ENCODE peak calls at places on chromosomes 6 and 20, in four cellular contexts. L is effector memory CD4-positive, alpha-beta T cell; B is tibial artery; J is IMR-90. O is an unnamed sample.

GRCh38 chr6:41424370-41425058 is 89.1 kb downstream of the NCR2 start:
- DNase-seq in L (peak), B (peak), J (peak), O (peak)

GRCh38 chr6:98787961-98788360 is 46.4 kb upstream of the POU3F2 start:
- DNase-seq in L (no peak), B (no peak), J (no peak), O (no peak)

GRCh38 chr6:15922510-15923307 is 206.2 kb upstream of the MYLIP start:
- DNase-seq in L (no peak), B (peak), J (no peak), O (no peak)

GRCh38 chr6:111900731-111901130 is 27.5 kb upstream of the FYN start:
- DNase-seq in L (no peak), B (no peak), J (no peak), O (no peak)

GRCh38 chr20:62370807-62371587 is 3.9 kb upstream of the LAMA5 start:
- DNase-seq in L (no peak), B (no peak), J (no peak), O (no peak)

GRCh38 chr20:10524643-10525042 is 89.5 kb downstream of the SLX4IP start:
- DNase-seq in L (no peak), B (no peak), J (no peak), O (no peak)

GRCh38 chr6:33686981-33687975 is 24.2 kb downstream of the UQCC2 start:
- DNase-seq in L (no peak), B (no peak), J (no peak), O (no peak)

GRCh38 chr6:64497634-64498033 is 862.0 kb downstream of the PHF3 start:
- DNase-seq in L (no peak), B (no peak), J (no peak), O (no peak)

GRCh38 chr20:34110025-34111013 is 1.7 kb downstream of the EIF2S2 start:
- DNase-seq in L (no peak), B (no peak), J (peak), O (no peak)

GRCh38 chr20:45407067-45407745 is 883 bp upstream of the DBNDD2 start:
- DNase-seq in L (no peak), B (peak), J (no peak), O (peak)

GRCh38 chr6:3571836-3572235 is 115.0 kb upstream of the SLC22A23 start:
- DNase-seq in L (no peak), B (no peak), J (no peak), O (no peak)

GRCh38 chr6:89495961-89496535 is 63.1 kb downstream of the ANKRD6 start:
- DNase-seq in L (no peak), B (no peak), J (no peak), O (no peak)

GRCh38 chr6:1230689-1231605 is 81.0 kb upstream of the FOXQ1 start:
- DNase-seq in L (no peak), B (no peak), J (no peak), O (no peak)

GRCh38 chr20:63807654-63808053 is 23.4 kb downstream of the ZBTB46 start:
- DNase-seq in L (no peak), B (no peak), J (no peak), O (no peak)

GRCh38 chr20:25439328-25439727 is 31.9 kb downstream of the GINS1 start:
- DNase-seq in L (no peak), B (no peak), J (no peak), O (no peak)

GRCh38 chr6:42505377-42505702 is 53.6 kb upstream of the TRERF1 start:
- DNase-seq in L (no peak), B (no peak), J (peak), O (no peak)

GRCh38 chr6:38302081-38302480 is 337.6 kb downstream of the BTBD9 start:
- DNase-seq in L (no peak), B (no peak), J (peak), O (no peak)

GRCh38 chr6:131377112-131377511 is 195.9 kb upstream of the ARG1 start:
- DNase-seq in L (no peak), B (no peak), J (no peak), O (no peak)

GRCh38 chr20:34871320-34871926 is 1.2 kb downstream of the GGT7 start:
- DNase-seq in L (no peak), B (no peak), J (no peak), O (no peak)

GRCh38 chr6:109897025-109897424 is 81.1 kb upstream of the GPR6 start:
- DNase-seq in L (no peak), B (no peak), J (no peak), O (no peak)

GRCh38 chr6:155185544-155185943 is 78.3 kb upstream of the CLDN20 start:
- DNase-seq in L (no peak), B (no peak), J (peak), O (no peak)

GRCh38 chr20:1930165-1930564 is 35.0 kb downstream of the SIRPA start:
- DNase-seq in L (no peak), B (no peak), J (no peak), O (no peak)

GRCh38 chr20:46240065-46240464 is 68.2 kb downstream of the CDH22 start:
- DNase-seq in L (no peak), B (no peak), J (no peak), O (no peak)

GRCh38 chr6:118675225-118675624 is 23.8 kb upstream of the CEP85L start:
- DNase-seq in L (no peak), B (no peak), J (no peak), O (no peak)

GRCh38 chr20:40323411-40323810 is 365.6 kb downstream of the MAFB start:
- DNase-seq in L (no peak), B (no peak), J (no peak), O (no peak)
- H3K4me3 ChIP-seq in L (no peak), B (no peak), J (no peak), O (no peak)

DNA sequence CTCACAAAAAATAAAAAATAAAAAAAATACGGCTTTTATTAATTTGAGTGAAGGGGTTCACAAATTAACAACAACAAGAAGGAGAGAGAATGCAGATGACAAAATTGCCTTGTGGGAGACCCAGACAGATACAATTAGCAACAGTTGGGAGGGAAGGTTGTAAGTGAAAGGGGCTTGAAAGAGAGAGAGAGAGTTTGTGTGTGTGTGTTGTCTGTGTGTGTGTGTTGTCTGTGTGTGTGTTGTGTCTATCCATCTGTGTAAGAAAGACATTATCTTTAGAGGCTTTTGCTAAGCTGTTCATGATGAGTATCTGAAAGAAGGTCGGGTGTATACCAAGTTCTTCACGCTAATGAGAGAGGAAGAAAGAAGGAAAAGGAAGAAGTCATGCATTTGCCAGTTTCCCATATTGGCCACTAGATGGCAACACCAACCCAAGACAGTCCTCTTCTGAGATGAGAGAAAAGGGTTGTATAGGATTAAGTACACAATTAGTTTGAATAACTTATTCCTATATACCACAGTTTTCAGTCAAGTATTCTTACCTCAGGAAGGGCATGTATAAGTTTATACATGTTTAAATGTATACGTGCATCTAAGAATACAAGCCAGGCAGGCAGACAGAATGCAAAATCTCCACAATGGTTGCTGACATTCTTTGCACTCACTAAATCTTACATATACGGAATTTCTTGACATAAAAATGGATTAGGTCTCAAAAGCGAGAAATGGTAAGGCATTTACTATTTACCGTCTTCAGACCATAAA is 63.7 kb upstream of the CD2AP start:
- DNase-seq in L (peak), B (no peak), J (peak), O (no peak)
- H3K4me3 ChIP-seq in L (peak), B (peak), J (peak), O (peak)

GRCh38 chr6:139402935-139403386 is 28.5 kb upstream of the CITED2 start:
- DNase-seq in L (no peak), B (no peak), J (peak), O (no peak)
- H3K4me3 ChIP-seq in L (no peak), B (no peak), J (no peak), O (no peak)

DNA sequence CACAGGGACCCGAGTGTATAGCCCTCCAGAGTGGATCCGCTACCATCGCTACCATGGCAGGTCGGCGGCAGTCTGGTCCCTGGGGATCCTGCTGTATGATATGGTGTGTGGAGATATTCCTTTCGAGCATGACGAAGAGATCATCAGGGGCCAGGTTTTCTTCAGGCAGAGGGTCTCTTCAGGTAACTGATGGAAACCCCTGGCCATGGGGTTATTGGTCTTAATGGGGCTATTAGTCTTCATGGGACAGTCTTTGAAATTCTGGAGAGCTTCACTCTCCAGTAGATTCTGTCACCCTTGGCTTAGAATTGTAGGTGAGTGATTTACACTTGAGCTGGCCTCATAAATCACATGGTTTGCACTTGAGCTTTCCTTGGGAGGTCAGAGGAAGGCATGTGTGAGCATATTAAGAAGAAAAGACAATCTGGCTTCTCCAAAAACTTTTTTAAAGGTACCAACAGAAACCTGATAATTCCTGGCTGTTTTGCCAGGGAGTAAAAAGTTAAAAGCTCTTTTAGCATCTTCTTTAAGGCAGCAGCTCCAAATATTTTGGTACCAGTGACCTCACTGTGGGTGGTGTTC is 3.1 kb downstream of the PIM1 start:
- DNase-seq in L (no peak), B (no peak), J (no peak), O (no peak)
- H3K4me3 ChIP-seq in L (peak), B (no peak), J (no peak), O (peak)

DNA sequence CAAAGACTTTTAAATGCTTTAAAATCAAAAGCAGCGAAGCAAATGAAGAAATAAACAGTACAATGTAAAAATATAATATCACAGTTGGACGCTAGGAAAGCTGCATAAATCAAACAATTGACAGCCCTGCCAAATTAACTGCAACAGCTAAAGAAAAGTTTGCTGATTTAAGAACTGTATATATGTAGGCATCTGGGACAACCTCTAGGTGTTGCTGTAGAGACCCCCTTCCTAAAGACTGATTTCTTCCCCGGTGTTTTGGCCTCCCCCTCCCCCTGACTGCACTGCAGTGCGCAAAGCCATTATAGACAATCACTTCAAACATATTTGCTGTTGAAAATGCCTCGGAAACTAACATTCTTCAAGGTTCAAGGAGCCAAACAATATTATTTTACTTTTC is 1.1 kb downstream of the ELOVL4 start:
- DNase-seq in L (no peak), B (no peak), J (peak), O (no peak)
- H3K4me3 ChIP-seq in L (peak), B (peak), J (peak), O (peak)

GRCh38 chr6:134223761-134224445 is 94.0 kb downstream of the SGK1 start:
- DNase-seq in L (no peak), B (no peak), J (peak), O (no peak)
- H3K4me3 ChIP-seq in L (no peak), B (no peak), J (no peak), O (no peak)

GRCh38 chr6:142846459-142846831 is 98.5 kb downstream of the HIVEP2 start:
- DNase-seq in L (no peak), B (no peak), J (peak), O (no peak)
- H3K4me3 ChIP-seq in L (peak), B (peak), J (no peak), O (peak)

GRCh38 chr6:106359989-106360409 is 518 bp upstream of the CRYBG1 start:
- DNase-seq in L (no peak), B (no peak), J (no peak), O (no peak)
- H3K4me3 ChIP-seq in L (no peak), B (no peak), J (no peak), O (peak)

GRCh38 chr6:106512048-106512957 is 117.0 kb downstream of the RTN4IP1 start:
- DNase-seq in L (peak), B (peak), J (no peak), O (peak)
- H3K4me3 ChIP-seq in L (peak), B (peak), J (peak), O (peak)

O was measured in left ventricle myocardium inferior.